ENCODE peak calls at places on chromosomes 11 and 22, in ten cellular contexts. M is kidney, R is ascending aorta, T is WERI-Rb-1, S is cardiac muscle cell, J is pancreas, X is heart left ventricle, Q is IMR-90, Z is suprapubic skin, Y is A673. K is an unnamed sample.

GRCh38 chr11:93000511-93001476 is 31.3 kb downstream of the MTNR1B start:
- DNase-seq in Z (no peak), X (no peak), T (no peak), J (no peak), Y (no peak), Q (peak; percentile 95), R (no peak), M (no peak), S (peak; percentile 64), K (no peak)

GRCh38 chr11:118152552-118153471 is at the start of gene SCN4B:
- DNase-seq in R (no peak), X (peak; percentile 81), S (peak; percentile 70), M (peak; percentile 87), Q (peak; percentile 20), Z (no peak), T (peak; percentile 82), J (peak; percentile 63), Y (peak; percentile 85), K (peak; percentile 5)

GRCh38 chr11:96230686-96231085 is 112.3 kb downstream of the MAML2 start:
- DNase-seq in X (no peak), S (no peak), R (no peak), Z (no peak), M (no peak), J (no peak), T (no peak), Y (peak; percentile 52), Q (no peak), K (no peak)

GRCh38 chr22:24973867-24974266 is 21.4 kb downstream of the KIAA1671 start:
- DNase-seq in M (no peak), J (no peak), Q (no peak), X (no peak), T (no peak), S (no peak), Z (no peak), R (no peak), Y (no peak), K (no peak)

GRCh38 chr22:36320553-36320952 is 67.2 kb downstream of the MYH9 start:
- DNase-seq in Y (no peak), S (no peak), Z (no peak), T (no peak), X (no peak), Q (no peak), J (no peak), R (no peak), M (no peak), K (no peak)

GRCh38 chr11:122784325-122785155 is 53.8 kb upstream of the CRTAM start:
- DNase-seq in R (peak; percentile 18), M (no peak), Q (peak; percentile 98), J (no peak), Z (no peak), S (peak; percentile 79), T (no peak), Y (no peak), X (no peak), K (no peak)

GRCh38 chr11:115284766-115285165 is 219.4 kb downstream of the CADM1 start:
- DNase-seq in S (no peak), Q (peak; percentile 50), J (no peak), R (no peak), M (no peak), T (no peak), Z (no peak), Y (no peak), X (no peak), K (no peak)

GRCh38 chr11:123197711-123198110 is 2.7 kb upstream of the CLMP start:
- DNase-seq in Q (peak; percentile 97), Y (peak; percentile 69), S (peak; percentile 89), R (no peak), Z (no peak), T (no peak), M (no peak), X (no peak), J (no peak), K (no peak)

GRCh38 chr22:41538583-41538982 is 5.7 kb downstream of the POLR3H start:
- DNase-seq in Q (no peak), Z (no peak), M (no peak), X (no peak), S (no peak), J (no peak), T (no peak), Y (no peak), R (no peak), K (no peak)

GRCh38 chr22:41540365-41540764 is 3.9 kb downstream of the POLR3H start:
- DNase-seq in Y (no peak), Z (no peak), J (no peak), X (no peak), Q (no peak), T (no peak), M (no peak), S (no peak), R (no peak), K (no peak)

GRCh38 chr22:41541484-41541883 is 2.8 kb downstream of the POLR3H start:
- DNase-seq in Q (no peak), M (no peak), Z (no peak), J (no peak), S (no peak), X (no peak), R (no peak), Y (no peak), T (no peak), K (no peak)

GRCh38 chr22:41540006-41540315 is 4.3 kb downstream of the POLR3H start:
- DNase-seq in Y (no peak), Z (no peak), Q (no peak), T (peak; percentile 92), M (no peak), X (no peak), S (no peak), J (no peak), R (no peak), K (no peak)

DNA sequence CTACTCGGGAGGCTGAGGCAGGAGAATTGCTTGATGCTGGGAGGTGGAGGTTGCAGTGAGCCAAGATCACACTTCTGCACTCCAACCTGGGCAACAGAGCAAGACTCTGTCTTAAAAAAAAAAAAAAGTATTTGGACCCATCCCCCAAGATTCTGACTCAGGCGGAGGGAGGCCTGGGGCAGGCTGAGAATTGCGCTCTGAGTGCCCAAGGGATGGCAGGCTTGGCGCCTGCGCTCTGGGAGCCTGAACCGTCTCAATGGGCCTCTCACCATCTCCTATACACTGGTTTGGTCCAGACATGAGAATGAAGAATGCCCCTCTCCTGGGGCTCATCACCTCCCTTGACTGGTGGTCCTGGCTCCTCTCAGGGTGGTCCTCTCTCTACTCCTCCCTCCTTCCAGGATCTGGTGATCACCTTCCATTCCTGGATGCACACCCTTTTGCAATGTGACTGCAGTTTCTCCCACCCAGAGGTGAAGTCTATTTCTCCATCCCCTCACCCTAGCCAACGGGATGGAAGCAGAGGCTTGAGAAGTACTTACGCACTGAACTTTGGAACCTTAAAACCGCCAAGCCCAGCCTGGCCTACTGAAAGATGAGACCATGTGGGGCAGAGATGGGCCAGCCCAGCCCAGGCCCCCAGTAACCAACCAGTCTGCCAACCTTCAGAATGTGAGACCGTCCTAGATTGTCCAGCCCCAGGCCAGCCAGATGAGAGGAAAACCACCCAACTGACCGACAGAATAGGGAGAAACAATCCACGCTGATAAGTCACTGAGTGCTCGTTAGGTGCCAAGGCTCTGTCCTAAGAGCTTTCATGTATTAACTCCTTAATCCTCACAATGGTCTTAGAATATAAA is 4.9 kb downstream of the POLR3H start:
- DNase-seq in J (peak; percentile 18), S (no peak), Z (no peak), M (no peak), R (no peak), Q (no peak), Y (no peak), T (no peak), X (no peak), K (no peak)
- H3K27ac ChIP-seq in J (no peak overlapping the region), S (peak overlapping the region; percentile 51), Z (no peak overlapping the region), M (no peak overlapping the region), R (no peak overlapping the region), Q (no peak overlapping the region), Y (no peak overlapping the region), T (peak overlapping the region; percentile 86), X (peak overlapping the region; percentile 24), K (no peak overlapping the region)

DNA sequence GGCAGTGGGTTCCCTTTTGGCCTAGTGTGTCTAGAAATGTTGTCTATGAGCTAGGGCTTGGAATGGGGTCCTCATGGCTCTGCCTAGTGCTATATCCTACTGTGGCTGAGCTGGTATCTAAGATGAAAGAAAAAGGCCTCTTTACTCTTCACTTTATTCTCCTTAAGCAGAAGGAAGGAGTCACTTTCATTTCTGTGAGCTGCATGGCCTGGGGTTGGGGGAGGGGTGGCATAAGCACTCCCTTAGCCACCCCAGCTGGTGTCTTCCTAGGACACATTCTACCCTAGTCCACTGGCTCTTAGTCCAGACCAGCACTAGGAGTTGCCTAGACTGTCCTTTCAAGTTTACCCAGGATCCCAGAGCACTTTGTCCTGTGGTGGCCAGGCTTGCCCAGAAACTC is 1148.9 kb upstream of the CNTN5 start:
- DNase-seq in Y (no peak), Q (no peak), Z (no peak), T (peak; percentile 7), J (no peak), S (no peak), M (no peak), X (no peak), R (no peak), K (no peak)
- H3K4me3 ChIP-seq in Y (no peak overlapping the region), Q (no peak overlapping the region), Z (no peak overlapping the region), T (no peak overlapping the region), J (no peak overlapping the region), S (no peak overlapping the region), M (no peak overlapping the region), X (no peak overlapping the region), R (no peak overlapping the region), K (no peak overlapping the region)

DNA sequence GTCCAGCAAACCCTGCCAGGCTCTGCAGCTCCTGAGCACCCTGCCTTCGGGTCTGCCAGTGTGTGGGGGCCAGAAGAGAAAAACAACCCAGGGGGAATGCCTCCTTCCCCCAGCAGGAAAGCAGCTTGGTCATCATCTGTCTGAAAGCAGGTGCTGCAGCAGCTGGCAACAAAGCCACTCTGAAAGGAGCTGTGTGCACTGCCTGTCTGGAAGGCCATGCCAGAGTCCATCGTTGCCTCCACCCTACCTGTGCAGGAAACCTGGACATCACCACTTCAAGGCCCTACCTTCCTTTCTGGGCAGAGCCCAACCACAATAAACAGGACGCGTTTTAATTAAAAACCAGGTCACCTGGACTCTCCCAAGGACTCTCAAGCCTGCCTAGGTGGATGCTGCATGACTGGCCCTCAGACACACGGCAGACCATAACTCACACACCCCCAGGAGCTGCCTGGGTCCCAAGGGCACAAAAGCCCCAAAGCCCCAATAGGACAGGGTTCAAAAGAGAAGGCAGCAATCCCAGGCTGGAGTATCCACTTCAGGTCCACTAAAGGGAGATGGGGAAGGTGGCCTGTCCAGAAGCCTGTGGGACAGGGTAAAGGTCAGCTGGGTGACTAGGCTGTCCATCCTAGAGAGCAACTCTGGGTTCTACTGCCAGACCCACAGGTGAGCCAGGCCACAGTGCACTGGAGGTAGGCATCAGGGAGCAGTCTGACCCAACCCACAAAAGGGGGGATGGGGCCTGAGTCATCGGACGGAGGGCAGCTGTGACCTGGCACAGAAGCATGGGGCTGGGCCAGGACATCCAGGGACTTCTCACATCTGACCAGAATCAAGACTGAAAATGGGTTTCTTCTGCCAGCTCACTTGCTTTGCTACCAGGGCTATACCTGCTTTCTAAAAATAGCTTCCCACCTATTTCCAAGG is 6.1 kb downstream of the GNB1L start:
- DNase-seq in T (no peak), Y (no peak), R (no peak), Q (no peak), M (peak; percentile 74), X (no peak), J (peak; percentile 85), S (no peak), Z (no peak), K (no peak)
- H3K27ac ChIP-seq in T (no peak overlapping the region), Y (no peak overlapping the region), R (no peak overlapping the region), Q (no peak overlapping the region), M (peak overlapping the region; percentile 33), X (no peak overlapping the region), J (peak overlapping the region; percentile 31), S (no peak overlapping the region), Z (peak overlapping the region; percentile 61), K (no peak overlapping the region)

DNA sequence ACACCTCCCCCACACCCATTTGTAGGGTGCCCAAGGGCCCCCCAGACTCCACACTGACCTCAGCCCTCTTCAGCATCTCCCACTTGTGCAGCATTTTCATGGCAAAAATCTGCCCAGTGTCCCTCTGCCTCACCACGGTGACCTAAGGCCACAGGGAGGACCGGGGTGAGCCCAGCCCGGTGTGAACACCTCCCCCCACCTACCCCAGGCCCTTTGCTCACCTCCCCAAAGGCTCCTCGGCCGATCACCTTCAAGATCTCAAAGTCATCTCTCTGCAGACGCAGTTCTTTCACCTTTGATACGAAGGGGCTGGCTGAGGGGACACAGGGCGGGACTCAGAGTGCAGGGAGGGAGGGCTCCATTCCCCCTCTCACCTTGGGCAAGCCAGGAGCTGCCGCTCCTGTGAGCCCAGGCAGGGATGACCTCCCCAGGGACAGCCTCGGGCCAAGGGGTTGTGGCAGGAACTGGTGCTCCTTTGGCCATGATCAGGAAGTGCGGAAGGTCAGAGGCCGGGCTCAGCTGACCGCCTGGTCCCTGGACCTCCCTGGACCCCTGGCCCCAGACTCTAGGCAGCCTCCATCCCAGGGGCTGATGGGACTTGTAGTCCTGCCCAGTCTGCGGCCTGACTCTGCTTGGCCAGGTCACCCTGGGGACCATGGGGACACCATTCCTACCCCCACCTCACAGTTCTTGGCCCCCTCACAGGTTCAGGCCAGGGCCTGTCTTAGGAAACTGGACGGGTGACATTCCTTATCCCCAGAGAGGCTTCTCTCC is 2.7 kb downstream of the CDC42BPG start:
- DNase-seq in T (no peak), Z (no peak), S (no peak), Y (no peak), J (peak; percentile 48), M (no peak), R (no peak), Q (no peak), X (no peak), K (no peak)
- H3K4me3 ChIP-seq in T (no peak overlapping the region), Z (peak overlapping the region; percentile 62), S (no peak overlapping the region), Y (no peak overlapping the region), J (no peak overlapping the region), M (no peak overlapping the region), R (no peak overlapping the region), Q (no peak overlapping the region), X (no peak overlapping the region), K (no peak overlapping the region)